ENCODE peak calls at places on chromosomes 6 and 20, in eight cellular contexts. R is mesothelial cell of epicardium; F is RWPE1; I is astrocyte; V is fibroblast of the conjunctiva; K is IMR-90; Z is stimulated activated CD4-positive, alpha-beta T cell treated with anti-CD3 and anti-CD28 coated beads, TNF-alpha, amount 100 ng/mL, for 48 hours; M is ascending aorta. B is an unnamed sample.
A peak's percentile ranks its signal among the peaks of the same experiment; 100 is the strongest.

GRCh38 chr20:34798871-34799270 is 26.6 kb downstream of the NCOA6 start:
- DNase-seq in R (no peak), V (no peak), M (no peak), K (no peak), F (no peak), Z (no peak), I (no peak), B (no peak)

GRCh38 chr6:43990627-43991619 is 136.3 kb downstream of the MRPL14 start:
- DNase-seq in R (no peak), V (peak; percentile 64), I (peak; percentile 54), M (no peak), F (no peak), K (peak; percentile 89), Z (no peak), B (peak; percentile 97)

GRCh38 chr6:48916523-48917050 is 546.5 kb downstream of the MMUT start:
- DNase-seq in M (no peak), F (no peak), Z (no peak), K (no peak), I (no peak), R (no peak), V (no peak), B (no peak)

GRCh38 chr6:111524735-111525134 is 41.7 kb upstream of the REV3L start:
- DNase-seq in K (no peak), V (no peak), I (no peak), R (no peak), F (no peak), Z (no peak), M (no peak), B (no peak)

GRCh38 chr20:45547206-45547770 is at the start of gene EPPIN:
- DNase-seq in F (no peak), M (no peak), R (no peak), Z (no peak), V (no peak), K (no peak), I (no peak), B (no peak)

GRCh38 chr6:66865771-66866170 is 1158.7 kb upstream of the EYS start:
- DNase-seq in K (no peak), R (no peak), F (no peak), M (no peak), V (no peak), I (peak; percentile 25), Z (no peak), B (peak; percentile 48)

GRCh38 chr6:150992682-150993081 is 127.2 kb downstream of the MTHFD1L start:
- DNase-seq in V (no peak), M (no peak), R (no peak), F (no peak), Z (no peak), I (no peak), K (peak; percentile 47), B (no peak)

GRCh38 chr6:120965814-120966213 is 368.5 kb downstream of the TBC1D32 start:
- DNase-seq in M (no peak), F (peak; percentile 1), R (no peak), V (no peak), Z (no peak), I (peak; percentile 8), K (no peak), B (peak; percentile 17)

GRCh38 chr6:166935353-166935752 is 21.0 kb downstream of the RNASET2 start:
- DNase-seq in M (no peak), K (no peak), V (no peak), R (no peak), I (no peak), Z (no peak), F (no peak), B (no peak)

GRCh38 chr6:167980911-167981310 is 16.6 kb upstream of the KIF25 start:
- DNase-seq in R (no peak), I (no peak), M (no peak), K (no peak), F (no peak), Z (no peak), V (no peak), B (no peak)

GRCh38 chr6:150238857-150239407 is 96.1 kb downstream of the PPP1R14C start:
- DNase-seq in F (no peak), R (no peak), Z (no peak), V (no peak), I (no peak), K (no peak), M (no peak), B (no peak)

GRCh38 chr6:112562348-112563220 is 215.5 kb downstream of the RFPL4B start:
- DNase-seq in I (peak; percentile 61), R (no peak), K (peak; percentile 73), M (no peak), V (no peak), Z (no peak), F (no peak), B (peak; percentile 69)

GRCh38 chr20:39607124-39607523 is 645.0 kb downstream of the DHX35 start:
- DNase-seq in V (peak; percentile 14), Z (no peak), R (no peak), K (no peak), I (peak; percentile 57), M (no peak), F (no peak), B (peak; percentile 64)

GRCh38 chr6:39268721-39269120 is 39.4 kb upstream of the KCNK5 start:
- DNase-seq in V (no peak), K (no peak), Z (no peak), I (no peak), F (no peak), R (no peak), M (no peak), B (no peak)

GRCh38 chr6:96659084-96659845 is 96.3 kb downstream of the FHL5 start:
- DNase-seq in R (no peak), V (no peak), F (no peak), K (no peak), I (no peak), Z (no peak), M (no peak), B (no peak)

GRCh38 chr6:106145741-106146227 is 59.6 kb downstream of the PRDM1 start:
- DNase-seq in F (no peak), K (peak; percentile 59), R (no peak), V (no peak), Z (no peak), I (peak; percentile 61), M (no peak), B (peak; percentile 74)

GRCh38 chr20:1130849-1131248 is 12.4 kb downstream of the PSMF1 start:
- DNase-seq in I (no peak), K (no peak), M (no peak), F (no peak), Z (no peak), R (no peak), V (no peak), B (no peak)

GRCh38 chr20:905396-905961 is 10.7 kb downstream of the ANGPT4 start:
- DNase-seq in K (no peak), V (no peak), Z (no peak), F (no peak), R (no peak), I (no peak), M (no peak), B (no peak)

GRCh38 chr20:63955281-63955845 is 853 bp downstream of the UCKL1 start:
- DNase-seq in F (no peak), R (no peak), K (no peak), M (no peak), I (no peak), Z (no peak), V (no peak), B (peak; percentile 33)

GRCh38 chr6:36929607-36930006 is 24.9 kb upstream of the PI16 start:
- DNase-seq in I (peak; percentile 57), V (peak; percentile 43), K (peak; percentile 82), M (no peak), F (no peak), Z (no peak), R (no peak), B (peak; percentile 60)

GRCh38 chr6:26272171-26272631 is 92.8 kb upstream of the BTN3A2 start:
- DNase-seq in Z (no peak), M (no peak), F (no peak), I (no peak), R (peak; percentile 68), V (no peak), K (no peak), B (no peak)

GRCh38 chr6:29981211-29981812 is 39.0 kb downstream of the HLA-A start:
- DNase-seq in I (no peak), R (no peak), V (no peak), Z (no peak), F (no peak), K (no peak), M (no peak), B (no peak)

GRCh38 chr6:38110407-38111025 is 291.0 kb downstream of the ZFAND3 start:
- DNase-seq in Z (no peak), I (peak; percentile 26), K (no peak), F (no peak), V (no peak), M (no peak), R (no peak), B (peak; percentile 47)

GRCh38 chr6:4295789-4296165 is 160.4 kb upstream of the ECI2 start:
- DNase-seq in Z (no peak), M (no peak), F (no peak), K (no peak), I (no peak), R (peak; percentile 28), V (no peak), B (no peak)

GRCh38 chr6:34888874-34889555 is at the start of gene ANKS1A:
- DNase-seq in F (peak; percentile 90), Z (peak; percentile 92), K (peak; percentile 21), I (peak; percentile 18), R (peak; percentile 94), M (peak; percentile 25), V (no peak), B (peak; percentile 27)

GRCh38 chr6:53932502-53932901 is 137.7 kb downstream of the LRRC1 start:
- DNase-seq in V (no peak), I (no peak), K (no peak), R (no peak), F (no peak), M (no peak), Z (no peak), B (no peak)

GRCh38 chr6:162856885-162857284 is 129.1 kb downstream of the PACRG start:
- DNase-seq in K (peak; percentile 60), Z (no peak), I (peak; percentile 87), V (peak; percentile 85), R (no peak), F (peak; percentile 54), M (no peak), B (peak; percentile 83)

GRCh38 chr6:52498538-52499017 is 78.3 kb downstream of the TRAM2 start:
- DNase-seq in K (no peak), F (no peak), R (no peak), Z (no peak), I (no peak), V (no peak), M (no peak), B (no peak)

GRCh38 chr6:38164671-38165108 is 345.2 kb downstream of the ZFAND3 start:
- DNase-seq in I (no peak), R (no peak), M (no peak), V (no peak), K (no peak), Z (no peak), F (no peak), B (no peak)

GRCh38 chr6:152173321-152173720 is 365.8 kb downstream of the ESR1 start:
- DNase-seq in Z (no peak), F (no peak), I (no peak), R (no peak), V (peak; percentile 14), K (no peak), M (no peak), B (no peak)

GRCh38 chr6:151136141-151136755 is 103.5 kb upstream of the AKAP12 start:
- DNase-seq in F (no peak), K (no peak), I (peak; percentile 35), R (no peak), Z (no peak), M (no peak), V (no peak), B (no peak)

GRCh38 chr6:145749632-145750031 is 14.3 kb upstream of the EPM2A start:
- DNase-seq in V (peak; percentile 75), Z (no peak), F (peak; percentile 11), K (peak; percentile 85), M (no peak), I (peak; percentile 77), R (no peak), B (peak; percentile 83)

GRCh38 chr6:83365931-83366330 is 64.9 kb downstream of the ME1 start:
- DNase-seq in I (peak; percentile 78), K (peak; percentile 69), V (peak; percentile 77), R (no peak), Z (no peak), F (no peak), M (no peak), B (peak; percentile 79)

GRCh38 chr6:72653032-72653431 is 31.2 kb downstream of the KCNQ5 start:
- DNase-seq in I (no peak), K (no peak), M (no peak), Z (no peak), R (no peak), V (no peak), F (no peak), B (no peak)

B was measured in fibroblast of lung.